ENCODE peak calls at places on chromosomes 2 and 18, in five cellular contexts. D is progenitor cell of endocrine pancreas, M is NCI-H1417, N is NCI-H1105, X is IMR-90. W is an unnamed sample.

GRCh38 chr2:64649013-64649484 is 4.7 kb downstream of the SERTAD2 start:
- DNase-seq in X (no peak), M (no peak), N (no peak), D (no peak), W (no peak)

GRCh38 chr2:110806053-110806452 is 73.7 kb downstream of the ACOXL start:
- DNase-seq in N (no peak), M (no peak), D (no peak), X (no peak), W (no peak)

GRCh38 chr2:206457188-206457634 is 13.9 kb downstream of the ADAM23 start:
- DNase-seq in D (no peak), X (no peak), N (no peak), M (no peak), W (no peak)

GRCh38 chr2:186526281-186526680 is 40.2 kb downstream of the ZC3H15 start:
- DNase-seq in M (no peak), X (no peak), D (no peak), N (no peak), W (no peak)

GRCh38 chr2:64889803-64890202 is 99.4 kb upstream of the SLC1A4 start:
- DNase-seq in N (no peak), D (no peak), X (no peak), M (no peak), W (no peak)

GRCh38 chr2:53960476-53960875 is 10.3 kb downstream of the PSME4 start:
- DNase-seq in N (no peak), M (no peak), X (no peak), D (no peak), W (no peak)

GRCh38 chr2:15893085-15893484 is 47.3 kb upstream of the MYCN start:
- DNase-seq in X (no peak), M (no peak), N (no peak), D (no peak), W (no peak)

GRCh38 chr2:10880586-10881321 is 31.0 kb upstream of the KCNF1 start:
- DNase-seq in X (no peak), D (no peak), N (no peak), M (no peak), W (no peak)

GRCh38 chr18:32582455-32582854 is 111.8 kb upstream of the GAREM1 start:
- DNase-seq in N (no peak), D (no peak), X (no peak), M (no peak), W (no peak)

GRCh38 chr2:88866756-88867155 is 175.3 kb downstream of the RPIA start:
- DNase-seq in D (no peak), M (no peak), X (no peak), N (no peak), W (no peak)

GRCh38 chr2:71923143-71923525 is 224.5 kb downstream of the CYP26B1 start:
- DNase-seq in N (no peak), D (no peak), M (no peak), X (no peak), W (no peak)

GRCh38 chr2:30301551-30301950 is 70.2 kb downstream of the LBH start:
- DNase-seq in N (no peak), D (no peak), M (no peak), X (peak), W (no peak)

GRCh38 chr18:78911751-78912283 is 67.8 kb upstream of the SALL3 start:
- DNase-seq in M (no peak), N (no peak), X (no peak), D (no peak), W (no peak)

GRCh38 chr2:240156026-240156390 is 15.6 kb upstream of the OTOS start:
- DNase-seq in N (no peak), D (no peak), X (no peak), M (no peak), W (no peak)

GRCh38 chr2:2112416-2113131 is 218.5 kb downstream of the MYT1L start:
- DNase-seq in D (no peak), N (no peak), M (no peak), X (no peak), W (no peak)

GRCh38 chr2:204892506-204893255 is 347.4 kb downstream of the PARD3B start:
- DNase-seq in X (peak), N (no peak), M (no peak), D (no peak), W (no peak)

GRCh38 chr18:28176674-28176932 is 327 bp downstream of the CDH2 start:
- DNase-seq in N (no peak), D (no peak), X (no peak), M (no peak), W (no peak)

GRCh38 chr2:101124684-101125366 is 26.4 kb downstream of the TBC1D8 start:
- DNase-seq in N (no peak), M (no peak), X (peak), D (no peak), W (peak)

GRCh38 chr2:30439879-30440278 is 7.2 kb upstream of the LCLAT1 start:
- DNase-seq in D (no peak), M (no peak), X (no peak), N (no peak), W (no peak)

GRCh38 chr18:28039078-28039477 is 137.9 kb downstream of the CDH2 start:
- DNase-seq in D (no peak), X (peak), N (no peak), M (no peak), W (no peak)

GRCh38 chr2:235500761-235501662 is 7.2 kb downstream of the AGAP1 start:
- DNase-seq in X (peak), N (no peak), M (no peak), D (no peak), W (no peak)

GRCh38 chr2:224764565-224765236 is 48.5 kb upstream of the CCDC195 start:
- DNase-seq in X (no peak), D (no peak), N (no peak), M (no peak), W (no peak)

GRCh38 chr18:7921938-7922587 is 354.9 kb downstream of the PTPRM start:
- DNase-seq in N (no peak), X (peak), D (no peak), M (no peak), W (no peak)

GRCh38 chr2:226796840-226797288 is 2.8 kb downstream of the IRS1 start:
- DNase-seq in X (peak), N (no peak), M (no peak), D (no peak), W (no peak)

GRCh38 chr2:113217455-113218282 is 43.9 kb downstream of the PSD4 start:
- DNase-seq in D (no peak), X (no peak), M (no peak), N (no peak), W (peak)

GRCh38 chr18:28875059-28875458 is 698.1 kb upstream of the CDH2 start:
- DNase-seq in N (peak), X (no peak), D (no peak), M (peak), W (no peak)

GRCh38 chr18:8351173-8351572 is 258.1 kb upstream of the RAB12 start:
- DNase-seq in D (no peak), N (no peak), M (no peak), X (peak), W (no peak)

GRCh38 chr2:67399831-67400489 is 2.8 kb downstream of the ETAA1 start:
- DNase-seq in N (no peak), M (peak), X (peak), D (no peak), W (no peak)

GRCh38 chr2:189426886-189427285 is 14.4 kb upstream of the WDR75 start:
- DNase-seq in X (no peak), M (no peak), N (no peak), D (no peak), W (no peak)